ENCODE peak calls at places on chromosomes 12 and 14, in five cellular contexts. L is SW480, J is GM12891, K is lower leg skin, V is activated T-cell treated with anti-CD3 and anti-CD28 coated beads for 1 hour. O is an unnamed sample.

GRCh38 chr12:7229741-7230140 is 40.3 kb downstream of the PEX5 start:
- DNase-seq in L (no peak), J (no peak), K (no peak), V (no peak), O (no peak)

GRCh38 chr12:26451763-26452162 is 256.4 kb downstream of the SSPN start:
- DNase-seq in L (no peak), J (no peak), K (no peak), V (no peak), O (no peak)

GRCh38 chr12:1162083-1162760 is 171.2 kb downstream of the ERC1 start:
- DNase-seq in L (no peak), J (no peak), K (no peak), V (no peak), O (no peak)

GRCh38 chr12:116314477-116314876 is 37.0 kb upstream of the MED13L start:
- DNase-seq in L (no peak), J (no peak), K (no peak), V (no peak), O (no peak)

GRCh38 chr14:57390037-57390805 is at the start of gene NAA30:
- DNase-seq in L (peak; percentile 96), J (peak; percentile 79), K (peak; percentile 92), V (peak; percentile 84), O (peak; percentile 95)

GRCh38 chr14:100564506-100564905 is 22.7 kb downstream of the BEGAIN start:
- DNase-seq in L (no peak), J (no peak), K (no peak), V (no peak), O (no peak)

GRCh38 chr14:26401170-26401968 is 196.5 kb downstream of the NOVA1 start:
- DNase-seq in L (no peak), J (no peak), K (no peak), V (no peak), O (no peak)

GRCh38 chr14:94304243-94304642 is 11.2 kb upstream of the SERPINA10 start:
- DNase-seq in L (no peak), J (no peak), K (no peak), V (no peak), O (no peak)

GRCh38 chr12:124636138-124636968 is 68.9 kb upstream of the NCOR2 start:
- DNase-seq in L (peak; percentile 91), J (no peak), K (peak; percentile 80), V (peak; percentile 17), O (peak; percentile 84)

GRCh38 chr12:78959556-78959955 is 95.0 kb downstream of the SYT1 start:
- DNase-seq in L (no peak), J (no peak), K (no peak), V (no peak), O (peak; percentile 39)

GRCh38 chr12:131114942-131115584 is 161.4 kb downstream of the ADGRD1 start:
- DNase-seq in L (no peak), J (no peak), K (no peak), V (no peak), O (no peak)

GRCh38 chr12:53054112-53054878 is 4.4 kb downstream of the TNS2 start:
- DNase-seq in L (peak; percentile 97), J (peak; percentile 98), K (peak; percentile 93), V (peak; percentile 90), O (peak; percentile 87)

GRCh38 chr12:131621701-131622421 is 89.0 kb upstream of the SFSWAP start:
- DNase-seq in L (no peak), J (no peak), K (no peak), V (no peak), O (no peak)

GRCh38 chr12:130761537-130762318 is 45.6 kb upstream of the RIMBP2 start:
- DNase-seq in L (peak; percentile 55), J (no peak), K (no peak), V (peak; percentile 31), O (peak; percentile 52)

GRCh38 chr12:74747305-74747704 is 209.7 kb downstream of the ATXN7L3B start:
- DNase-seq in L (peak; percentile 0), J (no peak), K (no peak), V (no peak), O (peak; percentile 13)

GRCh38 chr14:71472281-71472960 is 459.8 kb upstream of the RGS6 start:
- DNase-seq in L (no peak), J (peak; percentile 11), K (no peak), V (no peak), O (no peak)

GRCh38 chr12:12466157-12466556 is 96.5 kb downstream of the DUSP16 start:
- DNase-seq in L (no peak), J (no peak), K (no peak), V (no peak), O (no peak)

GRCh38 chr14:98592611-98593170 is 679.3 kb downstream of the BCL11B start:
- DNase-seq in L (no peak), J (no peak), K (no peak), V (no peak), O (no peak)

GRCh38 chr14:34203271-34203722 is 252.4 kb upstream of the EGLN3 start:
- DNase-seq in L (no peak), J (no peak), K (no peak), V (no peak), O (no peak)

GRCh38 chr12:132771126-132771838 is 9.7 kb upstream of the ANKLE2 start:
- DNase-seq in L (no peak), J (no peak), K (no peak), V (peak; percentile 33), O (no peak)

GRCh38 chr12:66446276-66446675 is 144.0 kb downstream of the HELB start:
- DNase-seq in L (no peak), J (no peak), K (no peak), V (no peak), O (no peak)

GRCh38 chr14:77314043-77314442 is 6.6 kb downstream of the POMT2 start:
- DNase-seq in L (peak; percentile 69), J (no peak), K (peak; percentile 66), V (no peak), O (peak; percentile 82)

GRCh38 chr14:54603362-54603761 is 36.4 kb downstream of the SAMD4A start:
- DNase-seq in L (no peak), J (no peak), K (no peak), V (no peak), O (peak; percentile 72)

GRCh38 chr14:51246032-51246431 is 6.0 kb downstream of the TMX1 start:
- DNase-seq in L (no peak), J (no peak), K (no peak), V (no peak), O (no peak)

O was measured in fibroblast of pulmonary artery.